ENCODE peak calls at places on chromosomes 3 and 15, in ten cellular contexts. J is neural progenitor cell; R is CD8-positive, alpha-beta T cell; T is heart left ventricle; D is right lobe of liver; Z is brain microvascular endothelial cell; B is psoas muscle; F is left ventricle myocardium inferior; Q is Panc1; X is heart right ventricle. C is an unnamed sample.

GRCh38 chr15:48086582-48086981 is 34.2 kb upstream of the SLC24A5 start:
- DNase-seq in F (no peak), D (no peak), X (no peak), T (no peak), J (no peak), Q (no peak), R (no peak), Z (no peak), B (no peak), C (no peak)

GRCh38 chr15:69627548-69628158 is 175.0 kb downstream of the RPLP1 start:
- DNase-seq in X (peak; percentile 0), R (no peak), B (no peak), J (no peak), D (peak; percentile 88), Z (no peak), T (no peak), Q (no peak), F (no peak), C (no peak)

GRCh38 chr3:179666436-179667035 is 13.7 kb downstream of the USP13 start:
- DNase-seq in Q (no peak), B (peak; percentile 92), R (no peak), F (peak; percentile 84), J (peak; percentile 43), T (peak; percentile 86), Z (no peak), D (peak; percentile 56), X (peak; percentile 73), C (peak; percentile 53)

GRCh38 chr15:88061452-88061851 is 195.1 kb downstream of the NTRK3 start:
- DNase-seq in B (no peak), X (no peak), T (no peak), J (no peak), Z (no peak), R (no peak), Q (no peak), F (no peak), D (no peak), C (no peak)

GRCh38 chr15:78434134-78434533 is 3.9 kb upstream of the IREB2 start:
- DNase-seq in F (no peak), B (no peak), J (no peak), R (no peak), Z (no peak), X (no peak), T (no peak), D (no peak), Q (no peak), C (no peak)

GRCh38 chr3:78905700-78906099 is 862.1 kb downstream of the ROBO1 start:
- DNase-seq in F (no peak), R (no peak), T (no peak), B (no peak), D (no peak), J (no peak), Q (no peak), Z (no peak), X (no peak), C (no peak)

GRCh38 chr3:122758877-122759670 is 34.6 kb downstream of the HSPBAP1 start:
- DNase-seq in T (no peak), J (no peak), D (no peak), R (no peak), F (no peak), X (no peak), Z (no peak), Q (no peak), B (no peak), C (no peak)

GRCh38 chr3:38003371-38003816 is 12.8 kb downstream of the VILL start:
- DNase-seq in J (peak; percentile 79), R (peak; percentile 28), T (peak; percentile 84), F (peak; percentile 67), D (no peak), B (peak; percentile 81), X (no peak), Q (no peak), Z (peak; percentile 45), C (peak; percentile 60)

GRCh38 chr3:178304758-178305157 is 231.5 kb upstream of the KCNMB2 start:
- DNase-seq in X (no peak), D (no peak), R (no peak), J (no peak), Q (no peak), Z (peak; percentile 31), F (no peak), T (no peak), B (no peak), C (no peak)

GRCh38 chr3:186854954-186855353 is 12.4 kb downstream of the ADIPOQ start:
- DNase-seq in J (no peak), R (no peak), T (no peak), Z (no peak), X (no peak), Q (no peak), D (no peak), F (no peak), B (no peak), C (no peak)

GRCh38 chr15:26632500-26632899 is 140.4 kb downstream of the GABRB3 start:
- DNase-seq in Z (no peak), B (no peak), T (no peak), X (no peak), F (no peak), J (no peak), D (no peak), Q (no peak), R (no peak), C (peak; percentile 60)
- TF ChIP-seq CTCF in Z (no peak), B (no peak), T (no peak), X (no peak), F (no peak), J (no peak), D (no peak), Q (no peak), R (no peak), C (no peak)

GRCh38 chr3:11379824-11380281 is 107.7 kb downstream of the ATG7 start:
- DNase-seq in Z (no peak), J (no peak), X (no peak), B (no peak), D (no peak), F (no peak), T (no peak), Q (no peak), R (no peak), C (no peak)

GRCh38 chr3:11381563-11381962 is 109.4 kb downstream of the ATG7 start:
- DNase-seq in X (no peak), J (no peak), T (no peak), Q (no peak), Z (no peak), D (no peak), F (no peak), B (no peak), R (no peak), C (no peak)

GRCh38 chr3:11380314-11380713 is 108.1 kb downstream of the ATG7 start:
- DNase-seq in D (no peak), Z (no peak), F (no peak), R (no peak), X (no peak), J (no peak), B (no peak), Q (no peak), T (no peak), C (no peak)

GRCh38 chr3:11377726-11378125 is 105.5 kb downstream of the ATG7 start:
- DNase-seq in Z (no peak), B (no peak), D (no peak), F (no peak), J (no peak), Q (no peak), T (no peak), X (no peak), R (no peak), C (no peak)

DNA sequence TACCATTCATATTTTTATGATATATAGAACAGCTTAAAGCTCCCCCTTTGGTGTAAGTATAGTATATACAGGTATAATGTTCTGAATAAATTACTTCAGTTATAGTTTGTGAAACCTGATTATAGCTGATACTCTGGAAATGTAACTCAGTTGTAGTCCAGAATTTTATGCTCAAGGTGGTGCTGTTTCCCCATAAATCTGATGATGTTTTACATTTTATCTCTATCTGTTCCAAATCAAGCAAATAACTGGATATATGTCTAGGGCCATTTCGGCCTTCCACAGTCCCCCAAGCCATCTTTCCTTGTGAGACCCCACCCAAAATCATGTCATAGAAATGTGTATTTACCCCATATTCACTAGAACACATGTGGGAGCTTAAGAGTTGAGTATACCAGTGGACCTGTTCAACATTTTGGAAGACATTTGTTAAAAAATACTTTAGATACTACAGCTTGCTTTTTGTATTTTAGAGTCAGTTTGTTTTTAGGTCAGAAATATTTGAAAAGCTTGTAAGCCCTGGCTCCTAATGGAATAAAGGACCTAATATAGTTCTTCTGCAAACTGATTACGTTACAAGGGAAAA is 107.1 kb downstream of the ATG7 start:
- DNase-seq in Q (peak; percentile 35), X (no peak), J (peak; percentile 47), D (no peak), Z (peak; percentile 74), B (no peak), R (no peak), F (no peak), T (no peak), C (no peak)
- H3K27ac ChIP-seq in Q (peak overlapping the region; percentile 92), X (no peak overlapping the region), J (no peak overlapping the region), D (no peak overlapping the region), Z (peak overlapping the region; percentile 65), B (peak overlapping the region; percentile 72), R (no peak overlapping the region), F (no peak overlapping the region), T (no peak overlapping the region), C (no peak overlapping the region)

GRCh38 chr3:150928234-150928633 is 23.0 kb upstream of the MINDY4B start:
- DNase-seq in J (no peak), R (no peak), B (no peak), X (no peak), D (no peak), T (no peak), F (no peak), Z (no peak), Q (no peak), C (no peak)
- H3K4me3 ChIP-seq in J (no peak overlapping the region), R (no peak overlapping the region), B (no peak overlapping the region), X (no peak overlapping the region), D (no peak overlapping the region), T (no peak overlapping the region), F (no peak overlapping the region), Z (no peak overlapping the region), Q (no peak overlapping the region), C (no peak overlapping the region)

DNA sequence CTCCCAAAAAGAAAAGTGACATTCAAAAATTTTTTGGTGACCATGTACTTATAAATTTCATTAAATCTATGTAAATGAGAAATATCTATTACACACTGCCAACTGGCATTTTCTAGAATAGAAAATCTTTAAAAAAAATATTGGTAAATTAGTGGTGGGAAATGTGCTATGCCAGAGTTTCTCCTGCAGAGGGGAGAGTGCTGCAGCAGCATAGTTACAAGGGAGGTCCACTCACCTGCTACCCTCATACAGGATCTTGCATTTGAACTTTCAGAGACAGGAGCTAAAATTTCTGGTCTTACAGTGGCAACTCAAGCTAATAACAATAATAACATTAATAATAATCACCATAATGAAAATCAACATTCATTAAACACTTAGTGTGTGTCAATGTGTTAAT is 459.6 kb downstream of the NSUN3 start:
- DNase-seq in J (peak; percentile 11), T (no peak), R (no peak), X (no peak), F (no peak), Z (no peak), Q (no peak), B (no peak), D (no peak), C (no peak)
- TF ChIP-seq CTCF in J (peak; percentile 44), T (no peak), R (no peak), X (no peak), F (no peak), Z (peak; percentile 67), Q (peak; percentile 31), B (no peak), D (no peak), C (no peak)